ENCODE peak calls at places on chromosomes 6 and 20, in five cellular contexts. J is effector CD4-positive, alpha-beta T cell; Y is neuronal stem cell; S is stimulated activated CD4-positive, alpha-beta T cell treated with anti-CD3 and anti-CD28 coated beads, Interleukin-1b, Interleukin-23, amount 100 ng/mL, for 1 hour; X is A172. Q is an unnamed sample.
A peak's percentile ranks its signal among the peaks of the same experiment; 100 is the strongest.

GRCh38 chr20:16518068-16518783 is 55.0 kb downstream of the KIF16B start:
- DNase-seq in S (no peak), Y (peak; percentile 9), J (no peak), X (peak; percentile 57), Q (peak; percentile 15)

GRCh38 chr6:1513206-1513605 is 96.5 kb upstream of the FOXC1 start:
- DNase-seq in J (no peak), Y (no peak), S (no peak), X (no peak), Q (no peak)

GRCh38 chr6:21033575-21034026 is 499.3 kb downstream of the CDKAL1 start:
- DNase-seq in Y (no peak), S (no peak), X (no peak), J (no peak), Q (no peak)

GRCh38 chr20:8855315-8855714 is 213.6 kb upstream of the PLCB4 start:
- DNase-seq in Y (no peak), S (no peak), J (no peak), X (peak; percentile 9), Q (no peak)

GRCh38 chr20:56949318-56949717 is 317.1 kb downstream of the BMP7 start:
- DNase-seq in S (no peak), J (no peak), X (no peak), Y (no peak), Q (no peak)

GRCh38 chr6:152380351-152380767 is 256.8 kb downstream of the SYNE1 start:
- DNase-seq in S (no peak), J (no peak), Y (no peak), X (peak; percentile 71), Q (no peak)

GRCh38 chr20:63071541-63072181 is 64.9 kb upstream of the BHLHE23 start:
- DNase-seq in Y (no peak), S (peak; percentile 20), X (peak; percentile 66), J (no peak), Q (no peak)

GRCh38 chr6:124780621-124781020 is 181.6 kb upstream of the RNF217 start:
- DNase-seq in J (no peak), Y (no peak), S (no peak), X (peak; percentile 8), Q (no peak)

GRCh38 chr6:70758883-70759282 is 91.2 kb downstream of the SMAP1 start:
- DNase-seq in Y (no peak), S (no peak), J (no peak), X (no peak), Q (no peak)

GRCh38 chr20:64057628-64058498 is 5.1 kb upstream of the TCEA2 start:
- DNase-seq in S (peak; percentile 73), J (peak; percentile 74), X (peak; percentile 73), Y (no peak), Q (peak; percentile 76)

GRCh38 chr6:128319946-128320345 is 200.5 kb downstream of the PTPRK start:
- DNase-seq in S (no peak), X (no peak), J (no peak), Y (no peak), Q (no peak)

GRCh38 chr6:90296346-90297123 is at the start of gene BACH2:
- DNase-seq in J (peak; percentile 93), Y (peak; percentile 95), S (peak; percentile 83), X (peak; percentile 52), Q (peak; percentile 39)

GRCh38 chr6:43517503-43518357 is 841 bp downstream of the POLR1C start:
- DNase-seq in Y (no peak), S (no peak), X (no peak), J (no peak), Q (no peak)

GRCh38 chr20:64189530-64189966 is 25.3 kb downstream of the MYT1 start:
- DNase-seq in S (no peak), J (no peak), Y (no peak), X (no peak), Q (no peak)

GRCh38 chr6:135577059-135577538 is 79.6 kb upstream of the AHI1 start:
- DNase-seq in X (no peak), Y (no peak), J (no peak), S (no peak), Q (no peak)

Q was measured in GM18507.